ENCODE peak calls at places on chromosomes 13 and 19, in five cellular contexts. K is activated CD4-positive, CD25-positive, alpha-beta regulatory T cell treated with anti-CD3 and anti-CD28 coated beads, Interleukin-2, amount 50 U/mL, for 16 hours; Y is neural crest cell; V is fibroblast of mammary gland; I is fibroblast of lung. R is an unnamed sample.

GRCh38 chr13:52405369-52405766 is 604 bp downstream of the THSD1 start:
- DNase-seq in K (no peak), Y (no peak), V (peak), I (no peak), R (no peak)

GRCh38 chr13:66992183-66992582 is 238.0 kb downstream of the PCDH9 start:
- DNase-seq in K (no peak), Y (no peak), V (no peak), I (peak), R (no peak)

GRCh38 chr19:1590641-1591397 is 1.8 kb downstream of the MBD3 start:
- DNase-seq in K (no peak), Y (no peak), V (peak), I (peak), R (no peak)

GRCh38 chr13:113604186-113604585 is 19.6 kb downstream of the TFDP1 start:
- DNase-seq in K (no peak), Y (no peak), V (no peak), I (no peak), R (no peak)

GRCh38 chr19:3783660-3784584 is 2.3 kb downstream of the MATK start:
- DNase-seq in K (no peak), Y (no peak), V (no peak), I (no peak), R (no peak)

GRCh38 chr13:46578590-46578975 is 25.6 kb downstream of the LRCH1 start:
- DNase-seq in K (no peak), Y (no peak), V (no peak), I (no peak), R (peak)

GRCh38 chr19:7505288-7505681 is 10.6 kb upstream of the ZNF358 start:
- DNase-seq in K (no peak), Y (no peak), V (no peak), I (no peak), R (no peak)

GRCh38 chr13:101845501-101846012 is 393.1 kb downstream of the ITGBL1 start:
- DNase-seq in K (no peak), Y (no peak), V (peak), I (no peak), R (no peak)

GRCh38 chr13:36332986-36333385 is 13.2 kb downstream of the SPART start:
- DNase-seq in K (no peak), Y (no peak), V (peak), I (peak), R (no peak)

GRCh38 chr19:39246951-39247669 is 1.5 kb downstream of the IFNL4 start:
- DNase-seq in K (no peak), Y (peak), V (peak), I (no peak), R (peak)

GRCh38 chr13:93624371-93624777 is 397.8 kb downstream of the GPC6 start:
- DNase-seq in K (no peak), Y (no peak), V (peak), I (peak), R (no peak)

GRCh38 chr13:79194272-79194671 is 211.8 kb downstream of the RBM26 start:
- DNase-seq in K (peak), Y (no peak), V (no peak), I (no peak), R (no peak)

GRCh38 chr19:11227201-11227886 is 12.1 kb upstream of the ANGPTL8 start:
- DNase-seq in K (no peak), Y (no peak), V (no peak), I (no peak), R (no peak)

GRCh38 chr13:51832471-51833152 is 12.4 kb downstream of the TMEM272 start:
- DNase-seq in K (no peak), Y (no peak), V (peak), I (peak), R (no peak)

GRCh38 chr13:20173121-20173746 is 12.4 kb upstream of the GJA3 start:
- DNase-seq in K (no peak), Y (no peak), V (peak), I (peak), R (no peak)

GRCh38 chr13:75365724-75366173 is 116.2 kb downstream of the TBC1D4 start:
- DNase-seq in K (peak), Y (no peak), V (peak), I (peak), R (no peak)

GRCh38 chr13:35979378-35979911 is 151.7 kb downstream of the DCLK1 start:
- DNase-seq in K (no peak), Y (no peak), V (peak), I (peak), R (no peak)

GRCh38 chr13:48449656-48450055 is 36.7 kb upstream of the LPAR6 start:
- DNase-seq in K (no peak), Y (no peak), V (peak), I (peak), R (no peak)

GRCh38 chr19:12785431-12786011 is 5.8 kb upstream of the JUNB start:
- DNase-seq in K (no peak), Y (no peak), V (no peak), I (no peak), R (no peak)

GRCh38 chr19:16825312-16826168 is 3.7 kb upstream of the SIN3B start:
- DNase-seq in K (no peak), Y (no peak), V (peak), I (peak), R (peak)

GRCh38 chr13:42525035-42525504 is 48.9 kb upstream of the TNFSF11 start:
- DNase-seq in K (no peak), Y (no peak), V (peak), I (peak), R (no peak)

GRCh38 chr19:18488838-18489626 is 32.8 kb downstream of the ELL start:
- DNase-seq in K (no peak), Y (peak), V (no peak), I (no peak), R (peak)

GRCh38 chr13:27534108-27534975 is 84.0 kb upstream of the MTIF3 start:
- DNase-seq in K (no peak), Y (no peak), V (no peak), I (no peak), R (no peak)

GRCh38 chr19:18477974-18478373 is 40.0 kb upstream of the ISYNA1 start:
- DNase-seq in K (no peak), Y (no peak), V (no peak), I (no peak), R (no peak)

GRCh38 chr19:29884466-29884865 is 57.6 kb upstream of the URI1 start:
- DNase-seq in K (no peak), Y (no peak), V (no peak), I (no peak), R (no peak)

GRCh38 chr19:53809518-53810186 is 14.5 kb downstream of the NLRP12 start:
- DNase-seq in K (no peak), Y (no peak), V (no peak), I (no peak), R (peak)

GRCh38 chr13:77859450-77859849 is 59.2 kb downstream of the EDNRB start:
- DNase-seq in K (no peak), Y (no peak), V (peak), I (peak), R (no peak)

GRCh38 chr19:42316223-42317211 is 3.4 kb downstream of the TMEM145 start:
- DNase-seq in K (no peak), Y (no peak), V (peak), I (peak), R (no peak)

GRCh38 chr19:1880611-1881392 is 4.5 kb downstream of the ABHD17A start:
- DNase-seq in K (no peak), Y (no peak), V (no peak), I (no peak), R (no peak)

GRCh38 chr13:51659276-51660127 is 75.2 kb downstream of the WDFY2 start:
- DNase-seq in K (no peak), Y (no peak), V (peak), I (no peak), R (no peak)

GRCh38 chr13:105908581-105908980 is 626.9 kb downstream of the EFNB2 start:
- DNase-seq in K (no peak), Y (no peak), V (no peak), I (no peak), R (no peak)

GRCh38 chr19:35095667-35096368 is 19.8 kb upstream of the FXYD3 start:
- DNase-seq in K (no peak), Y (no peak), V (no peak), I (no peak), R (no peak)

GRCh38 chr13:42007844-42008243 is 40.6 kb upstream of the DGKH start:
- DNase-seq in K (no peak), Y (no peak), V (peak), I (peak), R (no peak)